ENCODE peak calls at places on chromosome 14, in seven cellular contexts. M is IMR-90, T is HCT116, V is fibroblast of mammary gland, S is cardiac muscle cell, R is type B pancreatic cell, Q is OCI-LY7. A is an unnamed sample.

GRCh38 chr14:20680843-20681347 is 3.5 kb upstream of the RNASE4 start:
- DNase-seq in M (no peak), T (no peak), V (no peak), S (no peak), R (no peak), Q (no peak), A (no peak)

GRCh38 chr14:104820669-104821228 is 19.8 kb downstream of the ZBTB42 start:
- DNase-seq in M (peak), T (no peak), V (peak), S (peak), R (no peak), Q (no peak), A (peak)

GRCh38 chr14:21382886-21383847 is 652 bp downstream of the SUPT16H start:
- DNase-seq in M (peak), T (no peak), V (peak), S (peak), R (no peak), Q (peak), A (no peak)

GRCh38 chr14:55794655-55795583 is 214.9 kb downstream of the KTN1 start:
- DNase-seq in M (peak), T (no peak), V (peak), S (no peak), R (no peak), Q (no peak), A (no peak)

GRCh38 chr14:102155150-102155549 is 15.5 kb downstream of the WDR20 start:
- DNase-seq in M (peak), T (no peak), V (peak), S (peak), R (no peak), Q (no peak), A (no peak)

GRCh38 chr14:71399057-71399487 is 491.8 kb downstream of the PCNX1 start:
- DNase-seq in M (peak), T (no peak), V (no peak), S (no peak), R (no peak), Q (peak), A (no peak)

GRCh38 chr14:92481386-92481785 is 32.2 kb upstream of the RIN3 start:
- DNase-seq in M (peak), T (no peak), V (peak), S (no peak), R (no peak), Q (no peak), A (peak)

GRCh38 chr14:44962573-44963528 is 861 bp downstream of the TOGARAM1 start:
- DNase-seq in M (peak), T (no peak), V (peak), S (peak), R (peak), Q (peak), A (no peak)

GRCh38 chr14:59454131-59454530 is 11.0 kb downstream of the GPR135 start:
- DNase-seq in M (peak), T (no peak), V (peak), S (no peak), R (no peak), Q (no peak), A (no peak)

GRCh38 chr14:105049753-105050550 is 15.3 kb downstream of the GPR132 start:
- DNase-seq in M (no peak), T (no peak), V (no peak), S (no peak), R (no peak), Q (no peak), A (no peak)

GRCh38 chr14:91108941-91109611 is 4.8 kb upstream of the DGLUCY start:
- DNase-seq in M (no peak), T (no peak), V (no peak), S (no peak), R (no peak), Q (no peak), A (no peak)

GRCh38 chr14:101254805-101255764 is 306.2 kb upstream of the DIO3 start:
- DNase-seq in M (no peak), T (no peak), V (peak), S (no peak), R (no peak), Q (no peak), A (peak)

GRCh38 chr14:65281991-65282908 is 130.3 kb upstream of the FUT8 start:
- DNase-seq in M (peak), T (no peak), V (peak), S (no peak), R (no peak), Q (peak), A (no peak)

GRCh38 chr14:99937475-99938244 is 127.6 kb upstream of the EVL start:
- DNase-seq in M (no peak), T (no peak), V (no peak), S (no peak), R (no peak), Q (no peak), A (no peak)

GRCh38 chr14:21990116-21990515 is 316.5 kb upstream of the OR4E1 start:
- DNase-seq in M (no peak), T (no peak), V (peak), S (peak), R (no peak), Q (peak), A (no peak)

GRCh38 chr14:103739793-103740501 is 24.3 kb downstream of the ZFYVE21 start:
- DNase-seq in M (no peak), T (no peak), V (no peak), S (no peak), R (no peak), Q (no peak), A (no peak)

GRCh38 chr14:102279688-102280348 is 25.1 kb downstream of the MOK start:
- DNase-seq in M (peak), T (peak), V (peak), S (no peak), R (no peak), Q (no peak), A (no peak)

GRCh38 chr14:49105512-49105911 is 480.7 kb downstream of the RPS29 start:
- DNase-seq in M (no peak), T (no peak), V (no peak), S (no peak), R (no peak), Q (no peak), A (no peak)

GRCh38 chr14:72916174-72916573 is 10.1 kb upstream of the DCAF4 start:
- DNase-seq in M (peak), T (no peak), V (no peak), S (no peak), R (no peak), Q (no peak), A (no peak)

GRCh38 chr14:74628418-74628817 is 16.4 kb upstream of the LTBP2 start:
- DNase-seq in M (no peak), T (no peak), V (no peak), S (no peak), R (no peak), Q (no peak), A (no peak)
- TF ChIP-seq CTCF in M (no peak), T (no peak), V (no peak), S (no peak), R (no peak), Q (no peak), A (no peak)

DNA sequence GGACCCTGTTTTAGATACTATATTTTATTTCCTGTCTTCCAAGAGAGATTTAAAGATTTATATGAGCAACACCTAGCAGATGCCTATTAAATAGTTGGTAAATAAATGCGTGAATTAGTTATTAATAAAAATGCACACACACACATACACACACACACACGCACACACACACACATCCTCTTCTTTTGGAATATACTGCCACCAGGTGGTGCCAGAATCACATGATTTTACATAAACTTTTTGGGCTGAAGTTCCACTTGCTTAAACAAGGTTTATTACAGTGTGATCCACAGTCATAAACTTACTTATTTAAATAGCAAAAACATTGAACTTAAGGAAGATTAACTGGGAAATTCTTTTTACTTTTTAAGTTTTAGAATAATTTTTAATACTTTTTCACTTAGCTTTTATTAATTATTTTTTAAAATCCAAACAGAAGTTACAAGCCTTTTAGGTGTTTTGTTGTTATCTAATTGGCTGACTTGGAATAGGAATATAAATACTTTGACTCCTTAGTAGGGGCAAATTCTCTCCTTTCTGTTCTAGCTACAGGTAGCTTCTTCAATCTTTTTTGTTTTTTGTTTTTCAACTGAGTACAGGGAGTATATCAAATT is 17.5 kb downstream of the RAD51B start:
- DNase-seq in M (peak), T (peak), V (peak), S (peak), R (no peak), Q (peak), A (no peak)
- TF ChIP-seq CTCF in M (peak), T (peak), V (peak), S (peak), R (peak), Q (peak), A (peak)

GRCh38 chr14:24392327-24393098 is 6.3 kb upstream of the NYNRIN start:
- DNase-seq in M (peak), T (peak), V (peak), S (no peak), R (no peak), Q (no peak), A (no peak)
- TF ChIP-seq CTCF in M (peak), T (peak), V (peak), S (peak), R (no peak), Q (peak), A (peak)

DNA sequence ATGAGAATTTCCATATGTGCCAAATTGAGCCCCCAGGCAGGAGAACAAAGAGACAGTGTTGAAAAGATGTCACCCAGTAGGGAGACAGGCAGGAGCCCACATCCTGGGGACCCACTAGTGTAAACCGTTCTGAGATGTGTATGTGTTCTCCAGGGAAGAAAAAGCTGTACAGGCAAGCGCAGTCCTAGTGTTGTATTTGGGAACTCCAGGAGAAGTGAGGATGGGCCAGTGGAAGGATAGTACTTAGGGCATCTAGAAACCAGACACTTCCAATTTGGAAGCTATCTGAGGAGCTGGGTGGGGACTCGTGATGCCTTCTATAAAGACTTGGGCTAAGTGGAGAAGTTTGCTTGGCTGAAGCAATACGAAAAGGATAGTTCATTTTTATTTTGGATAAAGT is 108.2 kb upstream of the ARHGAP5 start:
- DNase-seq in M (no peak), T (no peak), V (no peak), S (no peak), R (no peak), Q (no peak), A (no peak)
- TF ChIP-seq CTCF in M (no peak), T (no peak), V (peak), S (no peak), R (peak), Q (no peak), A (no peak)